ENCODE peak calls at places on chromosomes 7 and 10, in six cellular contexts. Z, G, S, R, P and W are unnamed samples.
A peak's percentile ranks its signal among the peaks of the same experiment; 100 is the strongest.

GRCh38 chr10:26468291-26468690 is 30.1 kb downstream of the APBB1IP start:
- DNase-seq in Z (no peak), G (no peak), S (no peak), R (peak; percentile 35), P (no peak), W (no peak)

GRCh38 chr7:144812379-144813283 is 23.2 kb downstream of the TPK1 start:
- DNase-seq in Z (peak; percentile 60), G (no peak), S (no peak), R (no peak), P (no peak), W (no peak)

GRCh38 chr7:66282594-66282935 is 77.4 kb downstream of the TPST1 start:
- DNase-seq in Z (no peak), G (no peak), S (no peak), R (no peak), P (no peak), W (no peak)

GRCh38 chr10:123621910-123622309 is 44.2 kb upstream of the GPR26 start:
- DNase-seq in Z (no peak), G (no peak), S (peak; percentile 23), R (no peak), P (no peak), W (no peak)

GRCh38 chr7:2321020-2321419 is 6.8 kb upstream of the SNX8 start:
- DNase-seq in Z (no peak), G (no peak), S (no peak), R (peak; percentile 29), P (no peak), W (no peak)

GRCh38 chr10:77289027-77289501 is 348.5 kb downstream of the KCNMA1 start:
- DNase-seq in Z (no peak), G (no peak), S (no peak), R (no peak), P (no peak), W (peak; percentile 40)

GRCh38 chr7:24713039-24713793 is 44.0 kb downstream of the GSDME start:
- DNase-seq in Z (no peak), G (no peak), S (no peak), R (no peak), P (no peak), W (no peak)

GRCh38 chr7:79647711-79648110 is 194.2 kb upstream of the MAGI2 start:
- DNase-seq in Z (no peak), G (no peak), S (no peak), R (no peak), P (no peak), W (no peak)

GRCh38 chr10:72344932-72345331 is 9.8 kb downstream of the DNAJB12 start:
- DNase-seq in Z (no peak), G (no peak), S (no peak), R (no peak), P (no peak), W (no peak)

GRCh38 chr7:43105521-43106120 is 6.8 kb upstream of the HECW1 start:
- DNase-seq in Z (no peak), G (no peak), S (no peak), R (no peak), P (no peak), W (no peak)

GRCh38 chr7:55593515-55594318 is 21.4 kb upstream of the VOPP1 start:
- DNase-seq in Z (peak; percentile 72), G (peak; percentile 30), S (no peak), R (peak; percentile 66), P (peak; percentile 55), W (peak; percentile 76)

GRCh38 chr10:19245889-19246841 is 197.6 kb downstream of the MALRD1 start:
- DNase-seq in Z (no peak), G (no peak), S (no peak), R (no peak), P (no peak), W (no peak)

GRCh38 chr10:93080350-93081046 is 6.8 kb downstream of the CYP26A1 start:
- DNase-seq in Z (peak; percentile 59), G (peak; percentile 12), S (no peak), R (peak; percentile 66), P (no peak), W (no peak)

GRCh38 chr10:36053271-36053670 is 411.2 kb upstream of the FZD8 start:
- DNase-seq in Z (no peak), G (no peak), S (no peak), R (no peak), P (no peak), W (no peak)

GRCh38 chr7:95545007-95545615 is 51.2 kb downstream of the PDK4 start:
- DNase-seq in Z (peak; percentile 13), G (no peak), S (no peak), R (peak; percentile 71), P (peak; percentile 46), W (peak; percentile 81)

GRCh38 chr7:4683884-4684565 is 1.9 kb downstream of the FOXK1 start:
- DNase-seq in Z (peak; percentile 56), G (no peak), S (no peak), R (no peak), P (peak; percentile 42), W (no peak)

GRCh38 chr7:43044521-43044920 is 67.9 kb upstream of the HECW1 start:
- DNase-seq in Z (no peak), G (no peak), S (no peak), R (no peak), P (no peak), W (no peak)

GRCh38 chr10:6103591-6103990 is 14.8 kb downstream of the RBM17 start:
- DNase-seq in Z (no peak), G (no peak), S (no peak), R (no peak), P (no peak), W (no peak)

GRCh38 chr7:92108821-92109220 is 25.5 kb downstream of the CYP51A1 start:
- DNase-seq in Z (no peak), G (no peak), S (no peak), R (no peak), P (no peak), W (no peak)

GRCh38 chr7:107860981-107861652 is 29.9 kb upstream of the DLD start:
- DNase-seq in Z (no peak), G (no peak), S (no peak), R (no peak), P (no peak), W (no peak)

GRCh38 chr7:139739863-139740597 is 37.8 kb downstream of the HIPK2 start:
- DNase-seq in Z (no peak), G (no peak), S (no peak), R (no peak), P (no peak), W (peak; percentile 63)

GRCh38 chr10:6185039-6185716 is 17.6 kb upstream of the PFKFB3 start:
- DNase-seq in Z (no peak), G (no peak), S (no peak), R (no peak), P (no peak), W (no peak)

GRCh38 chr7:107953924-107954303 is 49.0 kb downstream of the LAMB1 start:
- DNase-seq in Z (no peak), G (no peak), S (no peak), R (no peak), P (no peak), W (no peak)

GRCh38 chr7:156604836-156605695 is 35.5 kb upstream of the RNF32 start:
- DNase-seq in Z (no peak), G (no peak), S (no peak), R (no peak), P (no peak), W (no peak)

GRCh38 chr10:118139321-118139720 is 92.6 kb upstream of the RAB11FIP2 start:
- DNase-seq in Z (no peak), G (no peak), S (peak; percentile 2), R (no peak), P (no peak), W (no peak)

GRCh38 chr10:99672884-99673283 is 13.6 kb downstream of the ENTPD7 start:
- DNase-seq in Z (no peak), G (no peak), S (no peak), R (no peak), P (no peak), W (no peak)

GRCh38 chr10:65394898-65395297 is 1530.9 kb upstream of the LRRTM3 start:
- DNase-seq in Z (no peak), G (no peak), S (no peak), R (peak; percentile 49), P (no peak), W (no peak)

GRCh38 chr10:8778713-8779112 is 724.2 kb downstream of the GATA3 start:
- DNase-seq in Z (no peak), G (no peak), S (no peak), R (no peak), P (no peak), W (no peak)